ENCODE peak calls at places on chromosome 14, in four cellular contexts. One of them, this sample, is unnamed.

GRCh38 chr14:37641117-37641516 is 45.7 kb downstream of the TTC6 start:
- DNase-seq in upper lobe of left lung: no peak
- DNase-seq in suprapubic skin: no peak
- DNase-seq in SK-N-SH: no peak
- DNase-seq in this sample: no peak

GRCh38 chr14:103707329-103708263 is 7.7 kb downstream of the XRCC3 start:
- DNase-seq in upper lobe of left lung: no peak
- DNase-seq in suprapubic skin: no peak
- DNase-seq in SK-N-SH: no peak
- DNase-seq in this sample: no peak

GRCh38 chr14:36580856-36581831 is 1.3 kb downstream of the NKX2-8 start:
- DNase-seq in SK-N-SH: peak; percentile 43
- DNase-seq in upper lobe of left lung: peak; percentile 29
- DNase-seq in suprapubic skin: no peak
- DNase-seq in this sample: no peak

GRCh38 chr14:35539969-35540368 is 6.0 kb downstream of the INSM2 start:
- DNase-seq in SK-N-SH: no peak
- DNase-seq in upper lobe of left lung: no peak
- DNase-seq in suprapubic skin: no peak
- DNase-seq in this sample: no peak

GRCh38 chr14:45201908-45202307 is 51.1 kb downstream of the MIS18BP1 start:
- DNase-seq in upper lobe of left lung: no peak
- DNase-seq in SK-N-SH: peak; percentile 3
- DNase-seq in suprapubic skin: no peak
- DNase-seq in this sample: no peak

GRCh38 chr14:100531591-100532121 is 55.6 kb downstream of the BEGAIN start:
- DNase-seq in suprapubic skin: peak; percentile 75
- DNase-seq in SK-N-SH: peak; percentile 49
- DNase-seq in upper lobe of left lung: peak; percentile 17
- DNase-seq in this sample: no peak

GRCh38 chr14:52058346-52058745 is 10.5 kb downstream of the NID2 start:
- DNase-seq in upper lobe of left lung: no peak
- DNase-seq in SK-N-SH: no peak
- DNase-seq in suprapubic skin: no peak
- DNase-seq in this sample: no peak

GRCh38 chr14:91005716-91006115 is 54.7 kb downstream of the RPS6KA5 start:
- DNase-seq in suprapubic skin: no peak
- DNase-seq in upper lobe of left lung: no peak
- DNase-seq in SK-N-SH: no peak
- DNase-seq in this sample: no peak

GRCh38 chr14:92986254-92987147 is 63.6 kb downstream of the CHGA start:
- DNase-seq in SK-N-SH: peak; percentile 69
- DNase-seq in upper lobe of left lung: peak; percentile 81
- DNase-seq in suprapubic skin: no peak
- DNase-seq in this sample: no peak

GRCh38 chr14:24051789-24052655 is at the start of gene CARMIL3:
- DNase-seq in suprapubic skin: no peak
- DNase-seq in upper lobe of left lung: peak; percentile 82
- DNase-seq in SK-N-SH: peak; percentile 97
- DNase-seq in this sample: no peak

GRCh38 chr14:64801046-64801445 is 78.7 kb downstream of the SPTB start:
- DNase-seq in upper lobe of left lung: no peak
- DNase-seq in SK-N-SH: no peak
- DNase-seq in suprapubic skin: no peak
- DNase-seq in this sample: no peak

GRCh38 chr14:71932229-71932951 is at the start of gene RGS6:
- DNase-seq in suprapubic skin: no peak
- DNase-seq in SK-N-SH: peak; percentile 52
- DNase-seq in upper lobe of left lung: peak; percentile 26
- DNase-seq in this sample: no peak

GRCh38 chr14:82710257-82710841 is 1176.7 kb upstream of the SEL1L start:
- DNase-seq in SK-N-SH: peak; percentile 38
- DNase-seq in suprapubic skin: no peak
- DNase-seq in upper lobe of left lung: peak; percentile 63
- DNase-seq in this sample: no peak

DNA sequence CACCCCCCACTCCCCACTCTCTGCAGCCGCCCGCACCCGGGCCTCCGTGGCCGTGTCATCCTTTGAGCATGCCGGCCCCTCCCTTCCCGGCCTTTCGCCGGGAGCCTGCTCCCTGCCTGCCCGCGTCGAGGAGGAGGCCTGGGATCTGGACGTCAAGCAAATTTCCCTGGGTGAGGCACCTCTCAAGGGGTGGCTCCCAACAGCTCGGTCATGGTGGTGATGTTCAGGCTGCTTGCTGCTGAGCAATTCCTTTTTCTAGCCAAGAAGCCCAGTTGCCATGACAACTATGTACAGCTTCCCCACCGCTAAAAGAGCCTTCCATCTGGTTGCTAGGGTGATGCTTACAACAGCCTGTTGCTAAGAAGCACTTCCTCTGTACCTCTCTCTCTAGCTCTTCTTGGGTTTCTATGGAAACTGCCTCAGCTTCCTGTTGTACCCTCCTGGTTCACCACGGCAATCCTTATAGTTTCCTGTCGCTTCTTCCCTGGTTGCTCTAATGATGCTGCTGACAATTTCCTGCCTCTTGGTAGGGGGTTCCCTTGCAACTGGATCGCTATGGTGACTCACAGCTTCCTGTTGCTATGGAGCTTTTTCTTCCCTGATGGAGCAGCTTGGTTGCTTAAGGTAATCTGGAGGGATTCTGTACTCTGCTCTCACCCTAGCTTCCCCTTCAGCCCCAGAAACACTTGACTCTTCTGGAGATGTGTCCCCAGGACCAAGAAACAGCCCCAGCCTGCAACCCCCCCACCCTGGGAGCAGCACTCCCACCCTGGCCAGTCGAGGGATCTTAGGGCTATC is 11.0 kb downstream of the ZNF219 start:
- DNase-seq in suprapubic skin: no peak
- DNase-seq in SK-N-SH: peak; percentile 80
- DNase-seq in upper lobe of left lung: no peak
- DNase-seq in this sample: no peak
- TF ChIP-seq EP300 in suprapubic skin: no peak
- TF ChIP-seq EP300 in SK-N-SH: no peak
- TF ChIP-seq EP300 in upper lobe of left lung: no peak
- TF ChIP-seq EP300 in this sample: no peak

GRCh38 chr14:60515696-60516284 is 6.8 kb downstream of the SIX6 start:
- DNase-seq in SK-N-SH: no peak
- DNase-seq in upper lobe of left lung: no peak
- DNase-seq in suprapubic skin: no peak
- DNase-seq in this sample: no peak
- H3K27me3 ChIP-seq in SK-N-SH: peaks cover 38% of the 10 kb centered on the region
- H3K27me3 ChIP-seq in upper lobe of left lung: peaks cover 13% of the 10 kb centered on the region
- H3K27me3 ChIP-seq in suprapubic skin: peaks cover 82% of the 10 kb centered on the region
- H3K27me3 ChIP-seq in this sample: no peaks in the 10 kb centered on the region

GRCh38 chr14:68379510-68380303 is 413.2 kb downstream of the ZFP36L1 start:
- DNase-seq in suprapubic skin: no peak
- DNase-seq in upper lobe of left lung: peak; percentile 40
- DNase-seq in SK-N-SH: no peak
- DNase-seq in this sample: no peak

GRCh38 chr14:68375371-68375770 is 417.5 kb downstream of the ZFP36L1 start:
- DNase-seq in upper lobe of left lung: no peak
- DNase-seq in SK-N-SH: no peak
- DNase-seq in suprapubic skin: no peak
- DNase-seq in this sample: no peak

GRCh38 chr14:68376067-68376810 is 416.6 kb downstream of the ZFP36L1 start:
- DNase-seq in SK-N-SH: no peak
- DNase-seq in suprapubic skin: no peak
- DNase-seq in upper lobe of left lung: peak; percentile 25
- DNase-seq in this sample: no peak

GRCh38 chr14:68377056-68377455 is 415.8 kb downstream of the ZFP36L1 start:
- DNase-seq in upper lobe of left lung: no peak
- DNase-seq in suprapubic skin: no peak
- DNase-seq in SK-N-SH: no peak
- DNase-seq in this sample: no peak

DNA sequence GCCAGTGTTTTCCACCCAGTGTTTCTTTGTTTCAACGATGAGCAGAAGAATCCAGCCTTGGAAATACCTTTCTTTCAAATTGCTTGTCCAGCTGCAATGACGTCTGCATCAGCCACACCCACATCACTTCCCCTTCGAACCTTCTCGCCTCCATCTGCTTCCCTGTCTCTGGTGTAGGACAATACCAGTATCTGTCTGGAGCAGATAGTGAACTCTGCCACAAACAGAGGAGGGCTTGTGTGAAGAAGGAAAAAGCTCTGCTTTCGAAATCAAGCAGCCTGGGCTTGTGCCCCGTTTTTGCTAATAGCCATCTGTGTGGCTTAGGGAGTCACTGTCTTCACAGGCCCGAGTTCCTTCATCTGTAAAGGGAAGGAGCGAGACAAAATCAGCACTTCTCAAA is 415.4 kb downstream of the ZFP36L1 start:
- DNase-seq in suprapubic skin: peak; percentile 83
- DNase-seq in SK-N-SH: no peak
- DNase-seq in upper lobe of left lung: peak; percentile 73
- DNase-seq in this sample: peak; percentile 67
- TF ChIP-seq EP300 in suprapubic skin: no peak
- TF ChIP-seq EP300 in SK-N-SH: no peak
- TF ChIP-seq EP300 in upper lobe of left lung: no peak
- TF ChIP-seq EP300 in this sample: peak; percentile 85

GRCh38 chr14:99268776-99269510 is 3.1 kb downstream of the BCL11B start:
- DNase-seq in upper lobe of left lung: no peak
- DNase-seq in SK-N-SH: no peak
- DNase-seq in suprapubic skin: no peak
- DNase-seq in this sample: no peak
- H3K27me3 ChIP-seq in upper lobe of left lung: peaks cover 23% of the 10 kb centered on the region
- H3K27me3 ChIP-seq in SK-N-SH: peaks cover 76% of the 10 kb centered on the region
- H3K27me3 ChIP-seq in suprapubic skin: peaks cover 36% of the 10 kb centered on the region
- H3K27me3 ChIP-seq in this sample: peaks cover 99% of the 10 kb centered on the region

This sample was measured in tibial nerve.